ENCODE peak calls at places on chromosomes 3 and 15, in five cellular contexts. One of them, this sample, is unnamed. For H3K36me3, the result is how much of the 10 kb centered on the place peaks cover.

GRCh38 chr15:89167267-89168176 is 53.9 kb downstream of the RLBP1 start:
- DNase-seq in brain microvascular endothelial cell: peak
- DNase-seq in heart right ventricle: no peak
- DNase-seq in heart left ventricle: no peak
- DNase-seq in PC-3: peak
- DNase-seq in this sample: peak

GRCh38 chr3:150251187-150251592 is 156.9 kb upstream of the TSC22D2 start:
- DNase-seq in brain microvascular endothelial cell: no peak
- DNase-seq in heart right ventricle: no peak
- DNase-seq in heart left ventricle: no peak
- DNase-seq in PC-3: no peak
- DNase-seq in this sample: no peak

GRCh38 chr3:122893754-122894668 is 99.1 kb downstream of the SLC49A4 start:
- DNase-seq in brain microvascular endothelial cell: no peak
- DNase-seq in heart right ventricle: peak
- DNase-seq in heart left ventricle: peak
- DNase-seq in PC-3: peak
- DNase-seq in this sample: peak

GRCh38 chr15:37520882-37521281 is 413.6 kb upstream of the TMCO5A start:
- DNase-seq in brain microvascular endothelial cell: no peak
- DNase-seq in heart right ventricle: no peak
- DNase-seq in heart left ventricle: no peak
- DNase-seq in PC-3: no peak
- DNase-seq in this sample: no peak

GRCh38 chr3:138901579-138901978 is 45.4 kb downstream of the FOXL2 start:
- DNase-seq in brain microvascular endothelial cell: no peak
- DNase-seq in heart right ventricle: no peak
- DNase-seq in heart left ventricle: no peak
- DNase-seq in PC-3: no peak
- DNase-seq in this sample: no peak

GRCh38 chr3:85075663-85076062 is 116.9 kb downstream of the CADM2 start:
- DNase-seq in brain microvascular endothelial cell: no peak
- DNase-seq in heart right ventricle: no peak
- DNase-seq in heart left ventricle: no peak
- DNase-seq in PC-3: no peak
- DNase-seq in this sample: no peak

GRCh38 chr3:52065264-52065756 is 8.9 kb upstream of the DUSP7 start:
- DNase-seq in brain microvascular endothelial cell: no peak
- DNase-seq in heart right ventricle: peak
- DNase-seq in heart left ventricle: peak
- DNase-seq in PC-3: no peak
- DNase-seq in this sample: peak

GRCh38 chr3:12399226-12399625 is 85.1 kb upstream of the TSEN2 start:
- DNase-seq in brain microvascular endothelial cell: no peak
- DNase-seq in heart right ventricle: no peak
- DNase-seq in heart left ventricle: no peak
- DNase-seq in PC-3: no peak
- DNase-seq in this sample: no peak

GRCh38 chr3:186081678-186082077 is 27.2 kb downstream of the ETV5 start:
- DNase-seq in brain microvascular endothelial cell: no peak
- DNase-seq in heart right ventricle: no peak
- DNase-seq in heart left ventricle: no peak
- DNase-seq in PC-3: no peak
- DNase-seq in this sample: no peak

GRCh38 chr15:29139540-29140459 is 129.8 kb downstream of the NSMCE3 start:
- DNase-seq in brain microvascular endothelial cell: peak
- DNase-seq in heart right ventricle: no peak
- DNase-seq in heart left ventricle: no peak
- DNase-seq in PC-3: peak
- DNase-seq in this sample: no peak

GRCh38 chr15:92845109-92845508 is 55.0 kb upstream of the CHD2 start:
- DNase-seq in brain microvascular endothelial cell: no peak
- DNase-seq in heart right ventricle: no peak
- DNase-seq in heart left ventricle: no peak
- DNase-seq in PC-3: peak
- DNase-seq in this sample: peak

GRCh38 chr3:53045107-53045783 is 628 bp downstream of the SFMBT1 start:
- DNase-seq in brain microvascular endothelial cell: no peak
- DNase-seq in heart right ventricle: peak
- DNase-seq in heart left ventricle: peak
- DNase-seq in PC-3: peak
- DNase-seq in this sample: no peak

GRCh38 chr3:44236485-44236908 is 5.2 kb upstream of the TOPAZ1 start:
- DNase-seq in brain microvascular endothelial cell: no peak
- DNase-seq in heart right ventricle: no peak
- DNase-seq in heart left ventricle: no peak
- DNase-seq in PC-3: no peak
- DNase-seq in this sample: no peak

GRCh38 chr3:414063-414462 is 217.5 kb downstream of the CHL1 start:
- DNase-seq in brain microvascular endothelial cell: no peak
- DNase-seq in heart right ventricle: no peak
- DNase-seq in heart left ventricle: no peak
- DNase-seq in PC-3: peak
- DNase-seq in this sample: peak

GRCh38 chr15:44010114-44010513 is 183.3 kb downstream of the WDR76 start:
- DNase-seq in brain microvascular endothelial cell: no peak
- DNase-seq in heart right ventricle: no peak
- DNase-seq in heart left ventricle: no peak
- DNase-seq in PC-3: no peak
- DNase-seq in this sample: peak

GRCh38 chr3:190183121-190183520 is 62.4 kb upstream of the P3H2 start:
- DNase-seq in brain microvascular endothelial cell: peak
- DNase-seq in heart right ventricle: peak
- DNase-seq in heart left ventricle: no peak
- DNase-seq in PC-3: peak
- DNase-seq in this sample: peak

GRCh38 chr3:31892500-31892899 is 88.6 kb downstream of the OSBPL10 start:
- DNase-seq in brain microvascular endothelial cell: no peak
- DNase-seq in heart right ventricle: no peak
- DNase-seq in heart left ventricle: no peak
- DNase-seq in PC-3: no peak
- DNase-seq in this sample: no peak

GRCh38 chr15:101841656-101842055 is 29.7 kb downstream of the OR4F15 start:
- DNase-seq in brain microvascular endothelial cell: no peak
- DNase-seq in heart right ventricle: no peak
- DNase-seq in heart left ventricle: no peak
- DNase-seq in PC-3: no peak
- DNase-seq in this sample: no peak

GRCh38 chr3:43034200-43034599 is 55.1 kb downstream of the GASK1A start:
- DNase-seq in brain microvascular endothelial cell: no peak
- DNase-seq in heart right ventricle: no peak
- DNase-seq in heart left ventricle: peak
- DNase-seq in PC-3: no peak
- DNase-seq in this sample: no peak

GRCh38 chr3:31196881-31197364 is 302.5 kb upstream of the GADL1 start:
- DNase-seq in brain microvascular endothelial cell: peak
- DNase-seq in heart right ventricle: no peak
- DNase-seq in heart left ventricle: peak
- DNase-seq in PC-3: no peak
- DNase-seq in this sample: peak

GRCh38 chr15:27623149-27623548 is 476.0 kb downstream of the OCA2 start:
- DNase-seq in brain microvascular endothelial cell: no peak
- DNase-seq in heart right ventricle: no peak
- DNase-seq in heart left ventricle: no peak
- DNase-seq in PC-3: no peak
- DNase-seq in this sample: no peak

GRCh38 chr3:153394017-153394416 is 232.0 kb downstream of the RAP2B start:
- DNase-seq in brain microvascular endothelial cell: no peak
- DNase-seq in heart right ventricle: no peak
- DNase-seq in heart left ventricle: no peak
- DNase-seq in PC-3: no peak
- DNase-seq in this sample: no peak

GRCh38 chr3:33181229-33181628 is 37.4 kb downstream of the SUSD5 start:
- DNase-seq in brain microvascular endothelial cell: no peak
- DNase-seq in heart right ventricle: no peak
- DNase-seq in heart left ventricle: no peak
- DNase-seq in PC-3: no peak
- DNase-seq in this sample: no peak

GRCh38 chr3:189862385-189863023 is 231.3 kb downstream of the TP63 start:
- DNase-seq in brain microvascular endothelial cell: no peak
- DNase-seq in heart right ventricle: no peak
- DNase-seq in heart left ventricle: no peak
- DNase-seq in PC-3: no peak
- DNase-seq in this sample: peak

GRCh38 chr3:195446359-195446758 is 3.5 kb upstream of the ACAP2 start:
- DNase-seq in brain microvascular endothelial cell: no peak
- DNase-seq in heart right ventricle: no peak
- DNase-seq in heart left ventricle: no peak
- DNase-seq in PC-3: no peak
- DNase-seq in this sample: no peak

GRCh38 chr3:50317303-50317702 is 5.2 kb downstream of the HYAL2 start:
- DNase-seq in brain microvascular endothelial cell: no peak
- DNase-seq in heart right ventricle: no peak
- DNase-seq in heart left ventricle: no peak
- DNase-seq in PC-3: peak
- DNase-seq in this sample: no peak

GRCh38 chr3:122760457-122761271 is 33.0 kb downstream of the HSPBAP1 start:
- DNase-seq in brain microvascular endothelial cell: peak
- DNase-seq in heart right ventricle: no peak
- DNase-seq in heart left ventricle: no peak
- DNase-seq in PC-3: no peak
- DNase-seq in this sample: no peak

DNA sequence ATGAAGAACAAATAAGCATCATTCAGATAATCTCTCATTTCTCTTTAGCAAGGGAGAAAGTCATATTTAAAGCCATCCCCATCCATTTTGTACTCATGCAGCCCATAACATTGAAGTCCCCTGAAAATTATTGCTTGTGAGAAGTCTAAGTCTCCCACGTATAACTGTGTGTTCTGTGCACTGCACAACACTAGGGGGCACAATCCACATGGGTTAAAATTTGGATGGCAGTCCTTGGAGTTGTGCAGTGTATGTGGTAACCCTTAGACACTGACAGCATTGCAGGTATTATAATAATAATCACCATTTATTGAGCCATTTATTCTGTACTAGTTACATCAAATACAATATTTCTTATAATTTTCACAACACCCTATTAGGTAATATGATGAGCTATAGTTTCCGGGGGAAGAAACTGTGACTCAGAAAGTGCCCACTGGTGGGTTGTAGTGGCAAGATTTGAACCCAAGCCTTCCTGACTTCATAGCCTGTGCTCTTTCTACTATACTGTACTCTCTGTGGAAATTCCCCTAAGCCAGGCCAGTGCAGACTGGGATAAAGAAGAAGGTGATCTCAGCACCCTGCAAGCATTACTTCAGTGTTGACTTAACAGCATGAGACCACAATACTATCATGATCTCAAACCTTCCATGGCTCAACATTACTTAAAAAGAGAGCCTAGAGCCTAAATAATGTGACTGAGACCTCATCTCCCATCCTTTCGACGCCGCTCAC is 15.7 kb downstream of the KCNAB1 start:
- DNase-seq in brain microvascular endothelial cell: no peak
- DNase-seq in heart right ventricle: no peak
- DNase-seq in heart left ventricle: no peak
- DNase-seq in PC-3: no peak
- DNase-seq in this sample: no peak
- TF ChIP-seq CTCF in brain microvascular endothelial cell: peak
- TF ChIP-seq CTCF in heart right ventricle: no peak
- TF ChIP-seq CTCF in heart left ventricle: peak
- TF ChIP-seq CTCF in PC-3: peak
- TF ChIP-seq CTCF in this sample: peak

GRCh38 chr3:45933586-45933985 is 9.7 kb upstream of the CXCR6 start:
- DNase-seq in brain microvascular endothelial cell: no peak
- DNase-seq in heart right ventricle: no peak
- DNase-seq in heart left ventricle: no peak
- DNase-seq in PC-3: no peak
- DNase-seq in this sample: no peak

GRCh38 chr3:45938858-45939257 is 4.4 kb upstream of the CXCR6 start:
- DNase-seq in brain microvascular endothelial cell: peak
- DNase-seq in heart right ventricle: peak
- DNase-seq in heart left ventricle: peak
- DNase-seq in PC-3: peak
- DNase-seq in this sample: peak

GRCh38 chr3:45937206-45938042 is 5.8 kb upstream of the CXCR6 start:
- DNase-seq in brain microvascular endothelial cell: no peak
- DNase-seq in heart right ventricle: no peak
- DNase-seq in heart left ventricle: no peak
- DNase-seq in PC-3: no peak
- DNase-seq in this sample: no peak

GRCh38 chr3:45938043-45938435 is 5.2 kb upstream of the CXCR6 start:
- DNase-seq in brain microvascular endothelial cell: no peak
- DNase-seq in heart right ventricle: no peak
- DNase-seq in heart left ventricle: no peak
- DNase-seq in PC-3: no peak
- DNase-seq in this sample: no peak

GRCh38 chr3:45936261-45936660 is 7.0 kb upstream of the CXCR6 start:
- DNase-seq in brain microvascular endothelial cell: no peak
- DNase-seq in heart right ventricle: no peak
- DNase-seq in heart left ventricle: no peak
- DNase-seq in PC-3: no peak
- DNase-seq in this sample: no peak
- H3K36me3 ChIP-seq in brain microvascular endothelial cell: under half
- H3K36me3 ChIP-seq in heart right ventricle: under half
- H3K36me3 ChIP-seq in heart left ventricle: half or more
- H3K36me3 ChIP-seq in PC-3: under half
- H3K36me3 ChIP-seq in this sample: under half

GRCh38 chr3:128493221-128494151 is 485 bp upstream of the GATA2 start:
- DNase-seq in brain microvascular endothelial cell: no peak
- DNase-seq in heart right ventricle: no peak
- DNase-seq in heart left ventricle: no peak
- DNase-seq in PC-3: no peak
- DNase-seq in this sample: no peak
- H3K4me3 ChIP-seq in brain microvascular endothelial cell: no peak
- H3K4me3 ChIP-seq in heart right ventricle: no peak
- H3K4me3 ChIP-seq in heart left ventricle: no peak
- H3K4me3 ChIP-seq in PC-3: peak
- H3K4me3 ChIP-seq in this sample: no peak

GRCh38 chr15:83733691-83734090 is 79.8 kb downstream of the ADAMTSL3 start:
- DNase-seq in brain microvascular endothelial cell: no peak
- DNase-seq in heart right ventricle: no peak
- DNase-seq in heart left ventricle: no peak
- DNase-seq in PC-3: no peak
- DNase-seq in this sample: no peak

GRCh38 chr15:83732196-83732595 is 78.3 kb downstream of the ADAMTSL3 start:
- DNase-seq in brain microvascular endothelial cell: no peak
- DNase-seq in heart right ventricle: no peak
- DNase-seq in heart left ventricle: no peak
- DNase-seq in PC-3: no peak
- DNase-seq in this sample: no peak

GRCh38 chr15:83732770-83733169 is 78.8 kb downstream of the ADAMTSL3 start:
- DNase-seq in brain microvascular endothelial cell: no peak
- DNase-seq in heart right ventricle: no peak
- DNase-seq in heart left ventricle: no peak
- DNase-seq in PC-3: no peak
- DNase-seq in this sample: no peak

GRCh38 chr15:83733206-83733605 is 79.3 kb downstream of the ADAMTSL3 start:
- DNase-seq in brain microvascular endothelial cell: peak
- DNase-seq in heart right ventricle: no peak
- DNase-seq in heart left ventricle: no peak
- DNase-seq in PC-3: peak
- DNase-seq in this sample: peak

DNA sequence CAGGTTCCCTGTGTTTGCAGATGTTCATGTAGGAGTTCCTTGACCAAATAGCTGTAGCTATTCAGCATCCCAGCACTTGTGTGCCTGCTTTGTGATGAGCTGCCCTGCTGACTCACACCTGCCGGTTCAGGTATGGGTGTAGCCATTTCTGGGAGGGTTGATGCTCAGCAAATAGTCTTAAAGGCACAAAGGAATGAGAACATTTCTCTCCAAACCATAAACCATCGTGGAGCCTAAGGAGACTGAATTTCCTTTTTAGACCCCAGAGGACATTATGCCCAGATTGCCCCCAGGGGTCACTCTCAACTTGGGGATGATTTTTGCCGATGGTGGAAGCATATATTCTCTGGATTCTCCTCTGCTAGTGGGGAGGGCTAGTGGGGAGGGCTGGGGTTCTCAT is 80.6 kb downstream of the ADAMTSL3 start:
- DNase-seq in brain microvascular endothelial cell: no peak
- DNase-seq in heart right ventricle: no peak
- DNase-seq in heart left ventricle: no peak
- DNase-seq in PC-3: peak
- DNase-seq in this sample: peak
- TF ChIP-seq CTCF in brain microvascular endothelial cell: peak
- TF ChIP-seq CTCF in heart right ventricle: peak
- TF ChIP-seq CTCF in heart left ventricle: no peak
- TF ChIP-seq CTCF in PC-3: peak
- TF ChIP-seq CTCF in this sample: no peak